ENCODE peak calls at places on chromosomes 2 and 18, in nine cellular contexts. One of them, this sample, is unnamed. For H3K36me3, the result is how much of the 10 kb centered on the place peaks cover.

GRCh38 chr2:112644933-112645395 is 775 bp upstream of the SLC20A1 start:
- DNase-seq in adrenal gland: no peak
- DNase-seq in sigmoid colon: no peak
- DNase-seq in heart left ventricle: no peak
- DNase-seq in right lobe of liver: no peak
- DNase-seq in HepG2: no peak
- DNase-seq in uterus: no peak
- DNase-seq in transverse colon: no peak
- DNase-seq in tibial nerve: no peak
- DNase-seq in this sample: no peak

GRCh38 chr2:225192869-225193268 is 150.6 kb upstream of the DOCK10 start:
- DNase-seq in uterus: no peak
- DNase-seq in sigmoid colon: no peak
- DNase-seq in adrenal gland: no peak
- DNase-seq in HepG2: no peak
- DNase-seq in heart left ventricle: no peak
- DNase-seq in transverse colon: no peak
- DNase-seq in tibial nerve: no peak
- DNase-seq in right lobe of liver: no peak
- DNase-seq in this sample: no peak

GRCh38 chr2:24269270-24269669 is 91.1 kb downstream of the ITSN2 start:
- DNase-seq in transverse colon: no peak
- DNase-seq in HepG2: peak
- DNase-seq in heart left ventricle: no peak
- DNase-seq in sigmoid colon: no peak
- DNase-seq in right lobe of liver: no peak
- DNase-seq in tibial nerve: no peak
- DNase-seq in adrenal gland: no peak
- DNase-seq in uterus: no peak
- DNase-seq in this sample: no peak

GRCh38 chr2:110948027-110948687 is 172.6 kb upstream of the BCL2L11 start:
- DNase-seq in transverse colon: peak
- DNase-seq in right lobe of liver: no peak
- DNase-seq in sigmoid colon: no peak
- DNase-seq in adrenal gland: peak
- DNase-seq in HepG2: no peak
- DNase-seq in tibial nerve: peak
- DNase-seq in uterus: no peak
- DNase-seq in heart left ventricle: no peak
- DNase-seq in this sample: no peak

GRCh38 chr18:29147944-29148343 is 971.0 kb upstream of the CDH2 start:
- DNase-seq in heart left ventricle: no peak
- DNase-seq in adrenal gland: no peak
- DNase-seq in right lobe of liver: no peak
- DNase-seq in uterus: no peak
- DNase-seq in HepG2: no peak
- DNase-seq in sigmoid colon: no peak
- DNase-seq in transverse colon: no peak
- DNase-seq in tibial nerve: no peak
- DNase-seq in this sample: no peak

GRCh38 chr2:196277002-196277401 is 105.6 kb upstream of the STK17B start:
- DNase-seq in sigmoid colon: no peak
- DNase-seq in tibial nerve: peak
- DNase-seq in uterus: no peak
- DNase-seq in heart left ventricle: no peak
- DNase-seq in HepG2: no peak
- DNase-seq in right lobe of liver: no peak
- DNase-seq in transverse colon: no peak
- DNase-seq in adrenal gland: no peak
- DNase-seq in this sample: no peak

GRCh38 chr18:55694291-55694690 is 106.3 kb upstream of the TCF4 start:
- DNase-seq in transverse colon: no peak
- DNase-seq in uterus: no peak
- DNase-seq in right lobe of liver: no peak
- DNase-seq in adrenal gland: no peak
- DNase-seq in heart left ventricle: no peak
- DNase-seq in HepG2: no peak
- DNase-seq in tibial nerve: no peak
- DNase-seq in sigmoid colon: no peak
- DNase-seq in this sample: no peak

GRCh38 chr2:127410871-127411396 is 7.3 kb upstream of the PROC start:
- DNase-seq in adrenal gland: peak
- DNase-seq in sigmoid colon: no peak
- DNase-seq in transverse colon: no peak
- DNase-seq in HepG2: peak
- DNase-seq in right lobe of liver: no peak
- DNase-seq in heart left ventricle: no peak
- DNase-seq in uterus: no peak
- DNase-seq in tibial nerve: no peak
- DNase-seq in this sample: peak

GRCh38 chr2:239468491-239469017 is 67.7 kb upstream of the HDAC4 start:
- DNase-seq in transverse colon: no peak
- DNase-seq in heart left ventricle: no peak
- DNase-seq in uterus: no peak
- DNase-seq in adrenal gland: peak
- DNase-seq in HepG2: no peak
- DNase-seq in tibial nerve: no peak
- DNase-seq in sigmoid colon: peak
- DNase-seq in right lobe of liver: peak
- DNase-seq in this sample: no peak

GRCh38 chr2:200405599-200406298 is 99.3 kb downstream of the SPATS2L start:
- DNase-seq in heart left ventricle: no peak
- DNase-seq in HepG2: peak
- DNase-seq in transverse colon: peak
- DNase-seq in tibial nerve: no peak
- DNase-seq in uterus: no peak
- DNase-seq in adrenal gland: no peak
- DNase-seq in sigmoid colon: no peak
- DNase-seq in right lobe of liver: no peak
- DNase-seq in this sample: no peak

DNA sequence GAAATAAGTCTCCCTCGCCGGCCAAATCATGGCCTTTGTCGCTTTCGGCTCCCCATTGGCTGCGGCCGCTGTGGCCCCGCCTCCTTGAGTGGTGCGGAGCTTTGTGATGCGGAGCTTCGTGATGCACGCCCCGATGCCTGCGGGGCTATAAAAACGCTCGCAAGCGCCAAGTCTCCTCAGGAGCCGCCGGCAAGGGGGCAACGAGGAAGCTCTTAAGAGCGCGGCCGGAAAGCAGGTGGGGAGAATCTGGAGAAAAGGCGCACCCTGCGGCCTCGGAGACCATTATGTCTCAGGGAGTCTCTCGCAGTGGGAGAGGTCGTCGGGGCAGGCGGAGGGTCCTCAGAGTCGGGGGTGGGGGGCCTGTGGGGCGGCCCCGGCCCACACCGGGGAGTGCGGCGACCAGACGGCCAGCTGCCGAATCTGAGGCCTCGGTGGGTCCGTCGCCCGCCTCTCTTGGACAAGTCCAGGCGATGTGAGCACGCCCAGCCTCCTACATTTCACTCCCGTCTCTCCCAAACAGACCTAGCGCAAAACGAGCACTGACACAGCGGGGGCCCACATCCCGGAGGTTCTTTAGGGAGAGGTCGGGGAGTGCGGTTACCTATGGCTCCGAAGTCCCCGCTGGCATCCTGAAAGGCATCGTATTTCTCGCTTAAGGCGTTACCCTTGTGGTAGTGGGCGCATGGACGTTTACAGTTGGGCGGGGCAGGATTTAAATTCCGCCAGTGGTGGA is at the start of gene CABYR:
- DNase-seq in transverse colon: peak
- DNase-seq in heart left ventricle: peak
- DNase-seq in HepG2: peak
- DNase-seq in uterus: peak
- DNase-seq in right lobe of liver: peak
- DNase-seq in tibial nerve: peak
- DNase-seq in adrenal gland: peak
- DNase-seq in sigmoid colon: peak
- DNase-seq in this sample: peak
- TF ChIP-seq POLR2A in transverse colon: peak
- TF ChIP-seq POLR2A in heart left ventricle: no peak
- TF ChIP-seq POLR2A in HepG2: no peak
- TF ChIP-seq POLR2A in uterus: peak
- TF ChIP-seq POLR2A in right lobe of liver: peak
- TF ChIP-seq POLR2A in tibial nerve: no peak
- TF ChIP-seq POLR2A in adrenal gland: peak
- TF ChIP-seq POLR2A in sigmoid colon: no peak
- TF ChIP-seq POLR2A in this sample: no peak

DNA sequence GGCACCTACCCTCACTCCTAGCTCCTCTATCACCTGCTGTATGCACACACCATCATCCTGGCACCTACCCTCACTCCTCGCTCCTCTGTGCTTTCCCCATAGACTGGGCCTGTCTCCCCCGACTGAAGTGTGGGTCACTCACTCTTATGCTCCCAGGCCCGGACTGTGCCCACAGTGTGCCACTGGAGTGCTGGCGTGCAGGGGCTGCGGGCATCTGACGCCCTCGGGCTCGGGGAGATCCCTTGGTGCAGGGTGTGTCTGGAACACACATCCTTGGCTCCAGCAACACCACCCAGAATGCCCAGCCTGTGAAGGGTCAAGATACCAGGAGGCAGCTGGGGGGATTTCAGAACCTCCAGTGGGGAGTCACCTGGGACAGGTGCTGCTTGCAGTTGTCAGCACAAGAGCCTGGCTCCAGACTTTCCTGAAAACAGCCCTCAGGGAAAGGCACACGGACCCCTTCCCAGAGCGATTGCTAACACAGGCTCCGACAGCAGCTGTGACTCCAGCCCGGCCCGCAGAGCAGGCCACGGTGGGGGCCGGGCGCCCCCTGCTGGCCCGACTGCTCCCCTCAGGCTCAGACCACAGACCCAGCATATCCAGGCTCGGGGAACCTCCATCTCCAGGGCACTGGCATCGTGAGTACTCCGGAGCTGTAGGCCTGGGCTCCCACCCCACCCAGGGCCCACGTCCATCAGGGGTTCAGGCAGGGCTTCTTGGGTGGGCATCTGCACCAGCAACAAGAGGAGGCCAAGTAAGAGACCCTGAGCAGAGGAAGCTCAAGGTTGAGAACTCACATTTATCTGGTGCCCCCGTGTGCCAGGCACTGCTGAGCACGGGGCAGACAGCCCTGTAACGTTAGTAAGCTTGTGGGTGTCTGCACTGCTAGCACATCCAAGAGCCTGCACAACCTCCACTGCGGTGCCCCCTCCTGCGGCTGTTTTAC is 8.6 kb downstream of the HS1BP3 start:
- DNase-seq in heart left ventricle: peak
- DNase-seq in uterus: peak
- DNase-seq in transverse colon: peak
- DNase-seq in HepG2: peak
- DNase-seq in tibial nerve: peak
- DNase-seq in adrenal gland: peak
- DNase-seq in sigmoid colon: peak
- DNase-seq in right lobe of liver: peak
- DNase-seq in this sample: peak
- H3K36me3 ChIP-seq in heart left ventricle: under half
- H3K36me3 ChIP-seq in uterus: under half
- H3K36me3 ChIP-seq in transverse colon: under half
- H3K36me3 ChIP-seq in HepG2: under half
- H3K36me3 ChIP-seq in tibial nerve: under half
- H3K36me3 ChIP-seq in adrenal gland: under half
- H3K36me3 ChIP-seq in sigmoid colon: under half
- H3K36me3 ChIP-seq in right lobe of liver: under half
- H3K36me3 ChIP-seq in this sample: half or more

GRCh38 chr2:209872675-209873074 is 101.0 kb downstream of the UNC80 start:
- DNase-seq in heart left ventricle: peak
- DNase-seq in transverse colon: no peak
- DNase-seq in uterus: peak
- DNase-seq in right lobe of liver: peak
- DNase-seq in sigmoid colon: no peak
- DNase-seq in adrenal gland: no peak
- DNase-seq in tibial nerve: peak
- DNase-seq in HepG2: peak
- DNase-seq in this sample: peak
- H3K4me3 ChIP-seq in heart left ventricle: no peak
- H3K4me3 ChIP-seq in transverse colon: no peak
- H3K4me3 ChIP-seq in uterus: no peak
- H3K4me3 ChIP-seq in right lobe of liver: no peak
- H3K4me3 ChIP-seq in sigmoid colon: no peak
- H3K4me3 ChIP-seq in adrenal gland: no peak
- H3K4me3 ChIP-seq in tibial nerve: no peak
- H3K4me3 ChIP-seq in HepG2: no peak
- H3K4me3 ChIP-seq in this sample: no peak

GRCh38 chr2:229419158-229419557 is 148.1 kb upstream of the PID1 start:
- DNase-seq in adrenal gland: no peak
- DNase-seq in heart left ventricle: no peak
- DNase-seq in sigmoid colon: no peak
- DNase-seq in tibial nerve: no peak
- DNase-seq in transverse colon: no peak
- DNase-seq in right lobe of liver: no peak
- DNase-seq in HepG2: no peak
- DNase-seq in uterus: no peak
- DNase-seq in this sample: no peak

GRCh38 chr2:229414631-229415030 is 143.5 kb upstream of the PID1 start:
- DNase-seq in adrenal gland: no peak
- DNase-seq in HepG2: no peak
- DNase-seq in right lobe of liver: no peak
- DNase-seq in uterus: no peak
- DNase-seq in tibial nerve: no peak
- DNase-seq in sigmoid colon: no peak
- DNase-seq in transverse colon: no peak
- DNase-seq in heart left ventricle: no peak
- DNase-seq in this sample: no peak

GRCh38 chr2:229417176-229417575 is 146.1 kb upstream of the PID1 start:
- DNase-seq in tibial nerve: no peak
- DNase-seq in sigmoid colon: no peak
- DNase-seq in heart left ventricle: no peak
- DNase-seq in HepG2: no peak
- DNase-seq in right lobe of liver: no peak
- DNase-seq in transverse colon: no peak
- DNase-seq in adrenal gland: no peak
- DNase-seq in uterus: peak
- DNase-seq in this sample: no peak

GRCh38 chr2:229417906-229418305 is 146.8 kb upstream of the PID1 start:
- DNase-seq in adrenal gland: no peak
- DNase-seq in sigmoid colon: no peak
- DNase-seq in heart left ventricle: no peak
- DNase-seq in uterus: no peak
- DNase-seq in right lobe of liver: no peak
- DNase-seq in tibial nerve: no peak
- DNase-seq in HepG2: no peak
- DNase-seq in transverse colon: no peak
- DNase-seq in this sample: no peak

DNA sequence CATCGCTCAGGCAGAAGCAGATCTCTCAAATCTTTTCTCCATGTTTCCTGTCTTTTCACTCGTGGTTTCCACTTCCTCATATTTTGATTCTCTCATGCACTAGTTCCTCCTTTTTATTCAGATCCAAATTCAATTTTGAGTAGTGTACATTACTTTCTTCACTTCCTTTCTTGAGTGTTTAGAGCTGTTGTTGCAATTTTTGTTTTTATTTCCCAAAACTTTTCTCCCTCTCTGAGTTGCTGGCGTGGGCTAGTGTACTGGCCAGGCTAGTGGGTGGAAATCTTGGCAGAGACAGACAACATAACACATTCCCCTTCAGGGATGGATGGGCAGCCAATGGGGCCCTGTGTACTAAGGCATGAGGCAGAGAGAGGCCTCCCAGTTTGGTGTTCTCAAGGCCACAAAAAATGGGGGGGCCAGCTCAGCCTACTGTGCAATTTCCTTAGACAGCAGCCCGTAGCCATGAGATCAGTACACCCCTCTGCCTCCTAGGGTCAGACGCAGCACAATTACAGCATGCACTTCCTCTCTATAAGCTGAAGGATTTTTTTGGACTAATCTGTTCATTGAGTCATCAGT is 145.1 kb upstream of the PID1 start:
- DNase-seq in uterus: peak
- DNase-seq in sigmoid colon: peak
- DNase-seq in right lobe of liver: peak
- DNase-seq in tibial nerve: peak
- DNase-seq in HepG2: no peak
- DNase-seq in heart left ventricle: peak
- DNase-seq in adrenal gland: peak
- DNase-seq in transverse colon: peak
- DNase-seq in this sample: peak
- TF ChIP-seq POLR2A in uterus: no peak
- TF ChIP-seq POLR2A in sigmoid colon: no peak
- TF ChIP-seq POLR2A in right lobe of liver: no peak
- TF ChIP-seq POLR2A in tibial nerve: no peak
- TF ChIP-seq POLR2A in HepG2: no peak
- TF ChIP-seq POLR2A in heart left ventricle: no peak
- TF ChIP-seq POLR2A in adrenal gland: no peak
- TF ChIP-seq POLR2A in transverse colon: no peak
- TF ChIP-seq POLR2A in this sample: no peak

This sample was measured in stomach.